ENCODE peak calls at places on chromosomes 5 and 9, in four cellular contexts. U is HepG2, S is T47D, I is SK-N-SH. N is an unnamed sample.

GRCh38 chr5:171703116-171703515 is 82.5 kb upstream of the SMIM23 start:
- DNase-seq in U (no peak), S (no peak), I (no peak), N (no peak)

GRCh38 chr9:88993327-88993726 is 2.1 kb downstream of the S1PR3 start:
- DNase-seq in U (peak; percentile 18), S (no peak), I (no peak), N (no peak)

GRCh38 chr9:14480561-14480960 is 166.6 kb upstream of the NFIB start:
- DNase-seq in U (no peak), S (no peak), I (no peak), N (no peak)

GRCh38 chr9:93192721-93193372 is 8.9 kb downstream of the WNK2 start:
- DNase-seq in U (no peak), S (no peak), I (no peak), N (no peak)

GRCh38 chr5:132420706-132421272 is 51.3 kb downstream of the SLC22A5 start:
- DNase-seq in U (no peak), S (no peak), I (no peak), N (no peak)

GRCh38 chr5:181198106-181198685 is 6.8 kb downstream of the TRIM7 start:
- DNase-seq in U (no peak), S (no peak), I (no peak), N (no peak)

GRCh38 chr9:32292611-32293010 is 91.8 kb upstream of the ACO1 start:
- DNase-seq in U (peak; percentile 16), S (peak; percentile 76), I (no peak), N (no peak)

GRCh38 chr9:127489471-127490115 is 38.3 kb downstream of the LRSAM1 start:
- DNase-seq in U (no peak), S (no peak), I (peak; percentile 71), N (no peak)

GRCh38 chr5:172534229-172535169 is 80.2 kb upstream of the SH3PXD2B start:
- DNase-seq in U (no peak), S (no peak), I (no peak), N (peak; percentile 4)

GRCh38 chr9:122354536-122355199 is 16.2 kb upstream of the PTGS1 start:
- DNase-seq in U (no peak), S (no peak), I (no peak), N (no peak)

GRCh38 chr5:149040421-149040820 is 22.4 kb downstream of the SH3TC2 start:
- DNase-seq in U (no peak), S (no peak), I (no peak), N (no peak)

GRCh38 chr5:11044581-11044980 is 283.5 kb upstream of the DAP start:
- DNase-seq in U (no peak), S (no peak), I (no peak), N (no peak)

GRCh38 chr5:68740204-68740910 is 353.5 kb upstream of the SLC30A5 start:
- DNase-seq in U (no peak), S (no peak), I (no peak), N (no peak)

GRCh38 chr5:35815089-35815936 is 41.4 kb upstream of the IL7R start:
- DNase-seq in U (peak; percentile 44), S (peak; percentile 51), I (peak; percentile 27), N (peak; percentile 2)

GRCh38 chr5:52895572-52896296 is 93.4 kb upstream of the ITGA2 start:
- DNase-seq in U (no peak), S (no peak), I (no peak), N (no peak)

GRCh38 chr5:1950708-1951103 is 68.0 kb upstream of the IRX4 start:
- DNase-seq in U (no peak), S (no peak), I (no peak), N (no peak)
- TF ChIP-seq JUND in U (no peak), S (no peak), I (no peak), N (no peak)

GRCh38 chr5:17732351-17732923 is 98.2 kb downstream of the TAF11L14 start:
- DNase-seq in U (no peak), S (no peak), I (no peak), N (no peak)
- TF ChIP-seq JUND in U (no peak), S (no peak), I (no peak), N (no peak)

DNA sequence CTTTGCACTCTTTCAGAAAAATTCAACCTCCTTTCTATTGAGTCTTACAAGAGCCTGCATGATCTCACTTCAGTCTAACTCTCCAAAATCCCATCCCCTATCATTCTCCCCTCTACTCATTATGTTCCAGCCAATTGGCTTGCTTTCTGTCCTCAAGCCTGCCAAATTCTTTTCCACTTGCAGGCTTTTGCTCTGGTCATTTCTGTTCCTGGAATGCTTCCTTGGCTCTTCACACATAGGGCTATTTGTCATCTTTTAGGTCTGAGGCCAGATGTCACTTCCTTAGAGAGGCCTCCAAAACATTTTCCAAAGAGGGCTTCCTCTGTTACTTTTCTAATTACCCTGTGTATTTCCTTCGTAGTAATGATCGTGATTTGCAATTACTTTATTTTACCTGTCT is 11.8 kb upstream of the CHD1 start:
- DNase-seq in U (no peak), S (no peak), I (no peak), N (no peak)
- TF ChIP-seq JUND in U (no peak), S (no peak), I (no peak), N (no peak)

GRCh38 chr5:6633469-6634326 is 458 bp downstream of the SRD5A1 start:
- DNase-seq in U (no peak), S (no peak), I (peak; percentile 70), N (no peak)
- TF ChIP-seq JUND in U (no peak), S (no peak), I (no peak), N (no peak)

DNA sequence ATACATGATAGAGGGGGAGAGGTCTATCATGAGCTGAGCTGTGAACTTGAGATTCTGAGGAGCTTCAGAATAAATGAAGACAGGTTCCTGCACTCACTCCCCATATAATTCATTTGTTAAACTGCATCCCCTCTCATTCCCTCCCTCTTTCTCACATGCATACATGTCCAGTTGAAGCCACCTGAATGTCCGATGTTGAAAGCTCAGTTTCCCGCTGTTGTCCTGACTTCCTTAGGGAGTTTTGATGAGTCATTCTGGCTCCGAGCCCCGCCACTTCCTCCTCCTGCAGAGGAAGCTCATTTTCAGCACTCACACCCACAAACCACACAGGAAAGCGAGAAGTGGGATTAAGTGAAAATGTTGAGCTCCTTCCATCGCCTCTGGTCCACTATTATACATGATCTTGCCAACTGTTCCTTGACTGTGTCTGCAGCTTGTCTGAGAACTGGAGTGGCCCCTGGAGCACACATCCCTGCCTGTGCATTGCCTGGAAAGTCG is 121.2 kb downstream of the CEMIP2 start:
- DNase-seq in U (no peak), S (peak; percentile 27), I (no peak), N (peak; percentile 13)
- TF ChIP-seq JUND in U (no peak), S (no peak), I (no peak), N (peak; percentile 59)

GRCh38 chr9:138038244-138038671 is 160.7 kb downstream of the CACNA1B start:
- DNase-seq in U (no peak), S (no peak), I (peak; percentile 73), N (no peak)
- TF ChIP-seq JUND in U (no peak), S (no peak), I (no peak), N (no peak)

N was measured in HCT116.